ENCODE peak calls at places on chromosomes 1 and 21, in six cellular contexts. D, N, K, E, X and L are unnamed samples.
A peak's percentile ranks its signal among the peaks of the same experiment; 100 is the strongest.

GRCh38 chr1:101237229-101237837 is 514 bp downstream of the S1PR1 start:
- DNase-seq in D (no peak), N (peak; percentile 11), K (no peak), E (peak; percentile 68), X (no peak), L (peak; percentile 57)

GRCh38 chr1:39178541-39179431 is 25.7 kb upstream of the MACF1 start:
- DNase-seq in D (no peak), N (no peak), K (no peak), E (no peak), X (no peak), L (peak; percentile 96)

GRCh38 chr1:19011832-19012231 is 55.4 kb upstream of the IFFO2 start:
- DNase-seq in D (no peak), N (no peak), K (peak; percentile 5), E (no peak), X (no peak), L (peak; percentile 64)

GRCh38 chr1:245245021-245245667 is 90.4 kb downstream of the KIF26B start:
- DNase-seq in D (no peak), N (no peak), K (no peak), E (no peak), X (no peak), L (no peak)

GRCh38 chr21:32410916-32411315 is 1.6 kb upstream of the EVA1C start:
- DNase-seq in D (no peak), N (no peak), K (no peak), E (no peak), X (no peak), L (no peak)

GRCh38 chr1:183279835-183280234 is 93.8 kb downstream of the LAMC2 start:
- DNase-seq in D (no peak), N (no peak), K (no peak), E (peak; percentile 97), X (no peak), L (peak; percentile 98)

GRCh38 chr1:173400387-173400995 is 76.6 kb upstream of the PRDX6 start:
- DNase-seq in D (no peak), N (no peak), K (no peak), E (no peak), X (peak; percentile 8), L (no peak)

GRCh38 chr1:162822391-162823200 is 32.1 kb downstream of the HSD17B7 start:
- DNase-seq in D (no peak), N (no peak), K (peak; percentile 48), E (no peak), X (no peak), L (peak; percentile 42)

GRCh38 chr1:14615539-14616218 is 17.2 kb downstream of the KAZN start:
- DNase-seq in D (no peak), N (no peak), K (no peak), E (no peak), X (no peak), L (no peak)

GRCh38 chr1:88763649-88764406 is 79.8 kb downstream of the PKN2 start:
- DNase-seq in D (no peak), N (no peak), K (no peak), E (peak; percentile 41), X (no peak), L (peak; percentile 50)